ENCODE peak calls at places on chromosomes 12 and 14, in seven cellular contexts. L is HCT116, G is HepG2, C is K562, U is H1, J is GM12878, H is SK-N-SH. S is an unnamed sample.

GRCh38 chr12:109753054-109753401 is 39.4 kb downstream of the FAM222A start:
- DNase-seq in L (no peak), G (no peak), C (no peak), U (peak), J (no peak), H (peak), S (no peak)

GRCh38 chr14:70753518-70753953 is 55.8 kb downstream of the MAP3K9 start:
- DNase-seq in L (no peak), G (peak), C (no peak), U (no peak), J (no peak), H (no peak), S (no peak)

GRCh38 chr14:89921896-89922548 is 32.5 kb downstream of the EFCAB11 start:
- DNase-seq in L (no peak), G (no peak), C (no peak), U (no peak), J (no peak), H (no peak), S (no peak)

GRCh38 chr12:120445911-120446909 is at the start of the genes GATC and TRIAP1:
- DNase-seq in L (peak), G (peak), C (peak), U (peak), J (peak), H (peak), S (peak)

GRCh38 chr12:4082809-4083447 is 190.6 kb upstream of the CCND2 start:
- DNase-seq in L (no peak), G (no peak), C (no peak), U (no peak), J (no peak), H (no peak), S (no peak)

GRCh38 chr14:32134448-32135070 is 57.5 kb downstream of the ARHGAP5 start:
- DNase-seq in L (no peak), G (no peak), C (no peak), U (no peak), J (no peak), H (no peak), S (peak)

GRCh38 chr12:97308576-97309198 is 153.9 kb upstream of the RMST start:
- DNase-seq in L (peak), G (peak), C (peak), U (no peak), J (peak), H (no peak), S (no peak)

GRCh38 chr12:45327823-45328383 is 112.0 kb downstream of the ANO6 start:
- DNase-seq in L (no peak), G (no peak), C (no peak), U (no peak), J (no peak), H (no peak), S (no peak)

GRCh38 chr14:92971601-92972180 is 48.7 kb downstream of the CHGA start:
- DNase-seq in L (no peak), G (no peak), C (no peak), U (no peak), J (no peak), H (no peak), S (no peak)

GRCh38 chr12:112870267-112870980 is 36.3 kb upstream of the OAS1 start:
- DNase-seq in L (no peak), G (no peak), C (no peak), U (no peak), J (no peak), H (no peak), S (no peak)

GRCh38 chr14:20848955-20849570 is 42.1 kb upstream of the RNASE3 start:
- DNase-seq in L (no peak), G (peak), C (no peak), U (no peak), J (no peak), H (no peak), S (peak)

GRCh38 chr12:112380663-112381420 is 1.4 kb downstream of the HECTD4 start:
- DNase-seq in L (no peak), G (no peak), C (no peak), U (peak), J (no peak), H (peak), S (no peak)

GRCh38 chr12:51128905-51129304 is 44.0 kb downstream of the TFCP2 start:
- DNase-seq in L (no peak), G (no peak), C (no peak), U (no peak), J (no peak), H (no peak), S (no peak)

GRCh38 chr14:22003471-22003870 is 329.9 kb upstream of the OR4E1 start:
- DNase-seq in L (no peak), G (no peak), C (no peak), U (no peak), J (no peak), H (no peak), S (no peak)

GRCh38 chr12:6899837-6900519 is 4.6 kb upstream of the LRRC23 start:
- DNase-seq in L (no peak), G (peak), C (no peak), U (no peak), J (no peak), H (no peak), S (peak)

GRCh38 chr12:66132408-66132807 is 1.9 kb upstream of the LLPH start:
- DNase-seq in L (peak), G (peak), C (no peak), U (no peak), J (no peak), H (no peak), S (no peak)

GRCh38 chr14:101963611-101964296 is 619 bp upstream of the DYNC1H1 start:
- DNase-seq in L (no peak), G (no peak), C (no peak), U (no peak), J (no peak), H (no peak), S (no peak)

GRCh38 chr12:88377973-88378372 is 202.3 kb downstream of the KITLG start:
- DNase-seq in L (no peak), G (no peak), C (no peak), U (no peak), J (no peak), H (no peak), S (no peak)

GRCh38 chr14:75088566-75089373 is 19.3 kb downstream of the ZC2HC1C start:
- DNase-seq in L (peak), G (peak), C (peak), U (peak), J (no peak), H (peak), S (peak)

GRCh38 chr14:63155511-63156189 is 48.6 kb upstream of the RHOJ start:
- DNase-seq in L (no peak), G (no peak), C (no peak), U (no peak), J (no peak), H (no peak), S (no peak)

GRCh38 chr14:99181246-99181645 is 90.8 kb downstream of the BCL11B start:
- DNase-seq in L (no peak), G (no peak), C (no peak), U (no peak), J (no peak), H (no peak), S (no peak)

GRCh38 chr14:59483360-59483759 is 848 bp downstream of the L3HYPDH start:
- DNase-seq in L (peak), G (no peak), C (no peak), U (no peak), J (no peak), H (no peak), S (no peak)

GRCh38 chr14:53542692-53543091 is 389.6 kb upstream of the DDHD1 start:
- DNase-seq in L (no peak), G (peak), C (no peak), U (no peak), J (no peak), H (peak), S (no peak)

GRCh38 chr14:82724296-82724695 is 1190.6 kb upstream of the SEL1L start:
- DNase-seq in L (no peak), G (no peak), C (no peak), U (no peak), J (no peak), H (no peak), S (no peak)

GRCh38 chr12:7934153-7934552 is 1.8 kb downstream of the SLC2A3 start:
- DNase-seq in L (no peak), G (no peak), C (peak), U (no peak), J (no peak), H (no peak), S (no peak)

GRCh38 chr14:31419179-31420012 is 954 bp downstream of the HEATR5A start:
- DNase-seq in L (no peak), G (no peak), C (no peak), U (no peak), J (no peak), H (no peak), S (no peak)

GRCh38 chr12:27034607-27035293 is 12.4 kb downstream of the MED21 start:
- DNase-seq in L (no peak), G (no peak), C (no peak), U (no peak), J (no peak), H (no peak), S (no peak)

GRCh38 chr12:27032679-27033078 is 10.3 kb downstream of the MED21 start:
- DNase-seq in L (no peak), G (no peak), C (no peak), U (no peak), J (no peak), H (no peak), S (no peak)

GRCh38 chr12:27031531-27031930 is 9.2 kb downstream of the MED21 start:
- DNase-seq in L (no peak), G (no peak), C (no peak), U (no peak), J (no peak), H (no peak), S (no peak)
- TF ChIP-seq JUND in L (no peak), G (no peak), C (no peak), U (no peak), J (no peak), H (no peak), S (no peak)

GRCh38 chr12:29350080-29350479 is 30.9 kb downstream of the ERGIC2 start:
- DNase-seq in L (no peak), G (peak), C (no peak), U (no peak), J (no peak), H (peak), S (no peak)
- TF ChIP-seq JUND in L (no peak), G (no peak), C (no peak), U (no peak), J (no peak), H (no peak), S (no peak)

GRCh38 chr12:127813147-127813546 is 453.8 kb upstream of the TMEM132C start:
- DNase-seq in L (no peak), G (no peak), C (no peak), U (no peak), J (no peak), H (no peak), S (no peak)
- TF ChIP-seq JUND in L (no peak), G (no peak), C (no peak), U (no peak), J (no peak), H (no peak), S (no peak)

GRCh38 chr12:91180577-91180976 is 2.0 kb downstream of the DCN start:
- DNase-seq in L (no peak), G (no peak), C (no peak), U (no peak), J (no peak), H (peak), S (no peak)
- TF ChIP-seq JUND in L (no peak), G (no peak), C (no peak), U (no peak), J (no peak), H (peak), S (no peak)

DNA sequence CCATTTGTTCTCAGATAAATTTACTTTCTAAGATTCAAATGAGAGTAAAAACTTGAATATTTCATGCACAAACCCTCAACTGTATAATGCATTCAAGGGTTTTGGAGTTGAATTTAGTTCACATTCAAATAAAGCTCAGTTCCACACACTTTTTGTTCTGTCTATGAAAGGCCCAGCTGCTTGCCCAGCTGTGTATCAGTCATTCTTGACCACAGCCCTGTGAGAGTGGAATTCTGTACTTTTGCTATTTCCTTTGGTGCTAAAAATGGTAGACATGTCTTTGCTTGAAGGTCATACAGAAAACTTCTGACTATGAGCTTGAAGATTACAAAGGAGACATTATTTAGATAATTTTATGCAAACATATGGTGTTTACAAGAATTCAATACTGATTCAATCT is 110.4 kb downstream of the KCNC2 start:
- DNase-seq in L (no peak), G (no peak), C (no peak), U (no peak), J (no peak), H (no peak), S (no peak)
- TF ChIP-seq JUND in L (no peak), G (no peak), C (no peak), U (no peak), J (no peak), H (no peak), S (no peak)

GRCh38 chr12:16605666-16606116 is 271 bp downstream of the LMO3 start:
- DNase-seq in L (no peak), G (peak), C (no peak), U (no peak), J (no peak), H (peak), S (peak)
- TF ChIP-seq JUND in L (no peak), G (no peak), C (no peak), U (no peak), J (no peak), H (no peak), S (no peak)

DNA sequence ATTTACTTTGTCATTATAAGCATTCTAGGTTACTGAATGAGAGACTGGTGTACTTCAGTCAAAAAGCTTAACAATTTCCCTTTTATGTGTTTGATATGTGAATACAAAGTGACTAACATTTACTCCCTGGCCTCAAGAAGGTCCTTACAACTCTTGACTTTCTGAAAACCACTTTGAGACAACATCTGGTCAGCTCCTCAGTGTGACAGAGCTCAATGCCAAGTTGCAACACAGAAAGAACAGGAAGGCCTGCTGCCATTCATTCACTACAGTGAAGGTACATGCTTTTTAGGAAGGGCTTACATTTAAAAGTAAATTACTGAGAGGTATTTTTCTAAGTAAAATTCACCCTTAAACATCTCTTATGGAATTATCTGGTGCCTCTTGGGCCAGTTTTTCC is 2.3 kb upstream of the NAA30 start:
- DNase-seq in L (no peak), G (no peak), C (no peak), U (no peak), J (no peak), H (no peak), S (no peak)
- TF ChIP-seq JUND in L (no peak), G (no peak), C (no peak), U (no peak), J (no peak), H (no peak), S (no peak)

DNA sequence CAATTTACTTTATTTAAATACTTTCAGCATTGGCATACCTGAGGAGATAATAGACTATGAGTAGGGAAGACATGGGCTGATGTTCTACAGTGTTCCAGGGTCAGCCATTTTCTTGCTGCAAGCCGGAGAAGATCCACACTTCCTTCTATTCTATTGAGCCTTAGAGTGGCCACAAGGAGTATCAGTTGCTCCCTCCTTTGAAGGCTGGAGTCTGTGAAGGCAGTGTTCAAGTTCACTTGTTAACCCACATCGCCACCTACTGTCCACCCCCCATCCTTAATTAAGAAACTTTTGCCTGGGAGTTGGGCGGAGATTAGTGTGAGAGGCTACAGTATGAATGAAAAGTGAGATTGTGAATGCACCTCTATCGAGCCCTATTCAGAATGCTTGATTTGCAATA is 666.6 kb downstream of the NRXN3 start:
- DNase-seq in L (peak), G (peak), C (peak), U (peak), J (peak), H (peak), S (peak)
- TF ChIP-seq JUND in L (no peak), G (no peak), C (no peak), U (no peak), J (no peak), H (no peak), S (no peak)